ENCODE peak calls at places on chromosome 16, in eight cellular contexts. G, U, B, H, C, F, A and Q are unnamed samples.

GRCh38 chr16:12602811-12603698 is 200.6 kb downstream of the CPPED1 start:
- DNase-seq in H (no peak), U (no peak), B (no peak), A (no peak), C (peak; percentile 66), F (no peak), G (no peak), Q (peak; percentile 47)

GRCh38 chr16:58511933-58512815 is 3.1 kb upstream of the SETD6 start:
- DNase-seq in H (peak; percentile 44), A (peak; percentile 70), U (peak; percentile 94), G (no peak), F (peak; percentile 71), C (peak; percentile 89), B (peak; percentile 77), Q (no peak)

GRCh38 chr16:66064811-66065530 is 301.5 kb upstream of the CDH5 start:
- DNase-seq in H (no peak), C (no peak), G (no peak), B (no peak), F (no peak), A (no peak), U (no peak), Q (no peak)

GRCh38 chr16:84117482-84117843 is 721 bp upstream of the MBTPS1 start:
- DNase-seq in F (peak; percentile 42), G (no peak), U (peak; percentile 62), A (peak; percentile 17), B (peak; percentile 15), H (peak; percentile 23), C (no peak), Q (no peak)

GRCh38 chr16:11253009-11253994 is 2.7 kb downstream of the SOCS1 start:
- DNase-seq in G (no peak), U (no peak), F (no peak), A (peak; percentile 50), B (peak; percentile 38), H (no peak), C (no peak), Q (no peak)

GRCh38 chr16:53429221-53429943 is 4.9 kb upstream of the RBL2 start:
- DNase-seq in B (no peak), G (no peak), C (peak; percentile 25), U (no peak), H (peak; percentile 28), A (peak; percentile 29), F (peak; percentile 18), Q (no peak)

GRCh38 chr16:64654137-64654652 is 467.7 kb downstream of the CDH11 start:
- DNase-seq in G (no peak), B (no peak), U (no peak), H (no peak), A (no peak), C (no peak), F (no peak), Q (no peak)

GRCh38 chr16:23055481-23055880 is 93.8 kb downstream of the USP31 start:
- DNase-seq in G (no peak), U (no peak), C (no peak), A (no peak), H (no peak), B (no peak), F (no peak), Q (no peak)

GRCh38 chr16:57367111-57367752 is 5.1 kb upstream of the CX3CL1 start:
- DNase-seq in U (no peak), G (no peak), A (no peak), H (no peak), C (no peak), F (peak; percentile 60), B (no peak), Q (no peak)

GRCh38 chr16:1696863-1697262 is 9.1 kb upstream of the MAPK8IP3 start:
- DNase-seq in H (no peak), C (no peak), F (peak; percentile 30), G (no peak), A (no peak), B (no peak), U (no peak), Q (no peak)

GRCh38 chr16:15766918-15767317 is 89.9 kb downstream of the MYH11 start:
- DNase-seq in G (no peak), C (no peak), U (no peak), B (no peak), H (no peak), F (no peak), A (no peak), Q (no peak)

GRCh38 chr16:10323528-10323869 is 62.4 kb upstream of the ATF7IP2 start:
- DNase-seq in G (no peak), H (no peak), C (no peak), U (no peak), B (no peak), F (no peak), A (no peak), Q (no peak)

GRCh38 chr16:53726625-53727024 is 22.7 kb downstream of the FTO start:
- DNase-seq in H (peak; percentile 49), F (peak; percentile 86), U (no peak), C (no peak), A (no peak), B (no peak), G (no peak), Q (no peak)

GRCh38 chr16:87963400-87963799 is 12.2 kb downstream of the BANP start:
- DNase-seq in H (peak; percentile 90), A (peak; percentile 30), C (no peak), U (no peak), F (peak; percentile 67), G (no peak), B (peak; percentile 55), Q (no peak)

GRCh38 chr16:825298-826061 is 24.9 kb upstream of the GNG13 start:
- DNase-seq in U (no peak), F (no peak), A (peak; percentile 60), B (no peak), C (peak; percentile 57), H (no peak), G (no peak), Q (no peak)

GRCh38 chr16:21584817-21585216 is 14.6 kb upstream of the METTL9 start:
- DNase-seq in B (no peak), C (no peak), F (no peak), G (no peak), A (no peak), H (no peak), U (no peak), Q (no peak)

GRCh38 chr16:50743575-50744225 is 1.8 kb downstream of the CYLD start:
- DNase-seq in A (no peak), F (no peak), U (no peak), C (no peak), B (no peak), G (no peak), H (no peak), Q (no peak)

GRCh38 chr16:84408314-84408690 is 40.0 kb downstream of the ATP2C2 start:
- DNase-seq in F (no peak), U (no peak), H (no peak), A (no peak), C (no peak), G (no peak), B (no peak), Q (no peak)

GRCh38 chr16:59259074-59259963 is 525.2 kb upstream of the GOT2 start:
- DNase-seq in U (no peak), C (no peak), F (no peak), B (no peak), G (no peak), A (no peak), H (peak; percentile 20), Q (no peak)

GRCh38 chr16:47142469-47143328 is 1.0 kb downstream of the NETO2 start:
- DNase-seq in F (peak; percentile 47), U (peak; percentile 28), H (peak; percentile 8), A (peak; percentile 52), G (peak; percentile 3), C (peak; percentile 65), B (peak; percentile 11), Q (no peak)

GRCh38 chr16:12461201-12461600 is 342.5 kb downstream of the CPPED1 start:
- DNase-seq in C (no peak), U (no peak), B (no peak), H (peak; percentile 46), F (peak; percentile 76), G (no peak), A (no peak), Q (no peak)

GRCh38 chr16:64738321-64738960 is 383.4 kb downstream of the CDH11 start:
- DNase-seq in G (no peak), H (peak; percentile 2), F (peak; percentile 2), U (no peak), C (no peak), A (peak; percentile 12), B (no peak), Q (no peak)

GRCh38 chr16:58815188-58815888 is 81.2 kb upstream of the GOT2 start:
- DNase-seq in G (no peak), H (no peak), C (no peak), A (no peak), B (no peak), U (no peak), F (peak; percentile 65), Q (no peak)

GRCh38 chr16:46908540-46909372 is 24.6 kb downstream of the GPT2 start:
- DNase-seq in G (no peak), C (peak; percentile 66), H (peak; percentile 34), A (peak; percentile 71), U (peak; percentile 93), B (peak; percentile 34), F (peak; percentile 67), Q (no peak)